ENCODE peak calls at places on chromosome 22, in seven cellular contexts. One of them, this sample, is unnamed.

GRCh38 chr22:26479043-26479791 is 4.4 kb downstream of the HPS4 start:
- DNase-seq in lower lobe of right lung: no peak
- DNase-seq in cardiac septum: no peak
- DNase-seq in cardiac fibroblast: no peak
- DNase-seq in NCI-H1694: no peak
- DNase-seq in GM06990: no peak
- DNase-seq in RWPE1: no peak
- DNase-seq in this sample: no peak

GRCh38 chr22:29816128-29816527 is 21.9 kb downstream of the ASCC2 start:
- DNase-seq in cardiac septum: peak; percentile 78
- DNase-seq in cardiac fibroblast: peak; percentile 46
- DNase-seq in RWPE1: no peak
- DNase-seq in GM06990: no peak
- DNase-seq in lower lobe of right lung: no peak
- DNase-seq in NCI-H1694: peak; percentile 46
- DNase-seq in this sample: peak; percentile 91

GRCh38 chr22:49726701-49727101 is 101.0 kb downstream of the BRD1 start:
- DNase-seq in NCI-H1694: no peak
- DNase-seq in cardiac septum: no peak
- DNase-seq in lower lobe of right lung: no peak
- DNase-seq in GM06990: no peak
- DNase-seq in RWPE1: no peak
- DNase-seq in cardiac fibroblast: no peak
- DNase-seq in this sample: peak; percentile 64

GRCh38 chr22:31818481-31819392 is 64.9 kb downstream of the DEPDC5 start:
- DNase-seq in NCI-H1694: no peak
- DNase-seq in GM06990: no peak
- DNase-seq in RWPE1: no peak
- DNase-seq in cardiac fibroblast: peak; percentile 9
- DNase-seq in cardiac septum: no peak
- DNase-seq in lower lobe of right lung: no peak
- DNase-seq in this sample: no peak

GRCh38 chr22:43811777-43812148 is 342 bp downstream of the EFCAB6 start:
- DNase-seq in RWPE1: peak; percentile 16
- DNase-seq in cardiac septum: no peak
- DNase-seq in GM06990: no peak
- DNase-seq in cardiac fibroblast: peak; percentile 61
- DNase-seq in NCI-H1694: no peak
- DNase-seq in lower lobe of right lung: no peak
- DNase-seq in this sample: no peak

GRCh38 chr22:28899199-28899853 is 16.0 kb downstream of the ZNRF3 start:
- DNase-seq in cardiac septum: no peak
- DNase-seq in GM06990: no peak
- DNase-seq in RWPE1: peak; percentile 61
- DNase-seq in cardiac fibroblast: no peak
- DNase-seq in NCI-H1694: peak; percentile 23
- DNase-seq in lower lobe of right lung: no peak
- DNase-seq in this sample: no peak

GRCh38 chr22:41181349-41182241 is 23.5 kb upstream of the L3MBTL2 start:
- DNase-seq in lower lobe of right lung: no peak
- DNase-seq in cardiac fibroblast: peak; percentile 83
- DNase-seq in RWPE1: peak; percentile 48
- DNase-seq in GM06990: no peak
- DNase-seq in cardiac septum: no peak
- DNase-seq in NCI-H1694: no peak
- DNase-seq in this sample: no peak

GRCh38 chr22:44450503-44450902 is 47.5 kb downstream of the RTL6 start:
- DNase-seq in NCI-H1694: no peak
- DNase-seq in lower lobe of right lung: no peak
- DNase-seq in RWPE1: no peak
- DNase-seq in cardiac septum: peak; percentile 53
- DNase-seq in GM06990: no peak
- DNase-seq in cardiac fibroblast: no peak
- DNase-seq in this sample: peak; percentile 74

GRCh38 chr22:42635531-42635930 is 4.9 kb downstream of the ATP5MGL start:
- DNase-seq in cardiac fibroblast: peak; percentile 85
- DNase-seq in lower lobe of right lung: no peak
- DNase-seq in NCI-H1694: no peak
- DNase-seq in RWPE1: peak; percentile 84
- DNase-seq in GM06990: no peak
- DNase-seq in cardiac septum: peak; percentile 89
- DNase-seq in this sample: peak; percentile 96

GRCh38 chr22:26974914-26975313 is 317.5 kb downstream of the MIAT start:
- DNase-seq in lower lobe of right lung: no peak
- DNase-seq in GM06990: no peak
- DNase-seq in RWPE1: no peak
- DNase-seq in NCI-H1694: no peak
- DNase-seq in cardiac septum: no peak
- DNase-seq in cardiac fibroblast: no peak
- DNase-seq in this sample: no peak

GRCh38 chr22:45548991-45549736 is 46.5 kb downstream of the FBLN1 start:
- DNase-seq in lower lobe of right lung: no peak
- DNase-seq in cardiac septum: no peak
- DNase-seq in cardiac fibroblast: peak; percentile 91
- DNase-seq in NCI-H1694: no peak
- DNase-seq in GM06990: no peak
- DNase-seq in RWPE1: peak; percentile 48
- DNase-seq in this sample: no peak

GRCh38 chr22:35353318-35353717 is 27.6 kb upstream of the HMOX1 start:
- DNase-seq in NCI-H1694: no peak
- DNase-seq in lower lobe of right lung: peak; percentile 81
- DNase-seq in cardiac fibroblast: no peak
- DNase-seq in RWPE1: no peak
- DNase-seq in cardiac septum: no peak
- DNase-seq in GM06990: no peak
- DNase-seq in this sample: no peak

GRCh38 chr22:46053563-46054090 is 76.7 kb upstream of the WNT7B start:
- DNase-seq in cardiac fibroblast: peak; percentile 79
- DNase-seq in lower lobe of right lung: peak; percentile 87
- DNase-seq in NCI-H1694: no peak
- DNase-seq in cardiac septum: peak; percentile 92
- DNase-seq in GM06990: peak; percentile 65
- DNase-seq in RWPE1: peak; percentile 79
- DNase-seq in this sample: peak; percentile 91

GRCh38 chr22:46012881-46013281 is 35.9 kb upstream of the WNT7B start:
- DNase-seq in cardiac fibroblast: no peak
- DNase-seq in lower lobe of right lung: peak; percentile 54
- DNase-seq in NCI-H1694: no peak
- DNase-seq in cardiac septum: peak; percentile 70
- DNase-seq in GM06990: no peak
- DNase-seq in RWPE1: no peak
- DNase-seq in this sample: peak; percentile 83

GRCh38 chr22:32811788-32812187 is 10.3 kb downstream of the TIMP3 start:
- DNase-seq in RWPE1: no peak
- DNase-seq in NCI-H1694: no peak
- DNase-seq in cardiac septum: no peak
- DNase-seq in cardiac fibroblast: no peak
- DNase-seq in lower lobe of right lung: no peak
- DNase-seq in GM06990: no peak
- DNase-seq in this sample: no peak

GRCh38 chr22:17954860-17955587 is 69.3 kb downstream of the MICAL3 start:
- DNase-seq in RWPE1: no peak
- DNase-seq in cardiac septum: no peak
- DNase-seq in NCI-H1694: no peak
- DNase-seq in cardiac fibroblast: no peak
- DNase-seq in lower lobe of right lung: no peak
- DNase-seq in GM06990: no peak
- DNase-seq in this sample: no peak

GRCh38 chr22:26502688-26503561 is 9.3 kb downstream of the TFIP11 start:
- DNase-seq in RWPE1: no peak
- DNase-seq in cardiac septum: no peak
- DNase-seq in cardiac fibroblast: peak; percentile 52
- DNase-seq in lower lobe of right lung: no peak
- DNase-seq in GM06990: peak; percentile 20
- DNase-seq in NCI-H1694: peak; percentile 3
- DNase-seq in this sample: no peak

GRCh38 chr22:30344447-30345200 is 12.1 kb downstream of the SF3A1 start:
- DNase-seq in RWPE1: no peak
- DNase-seq in lower lobe of right lung: no peak
- DNase-seq in NCI-H1694: no peak
- DNase-seq in cardiac septum: no peak
- DNase-seq in GM06990: no peak
- DNase-seq in cardiac fibroblast: no peak
- DNase-seq in this sample: no peak

GRCh38 chr22:50544078-50544745 is 1.5 kb upstream of the KLHDC7B start:
- DNase-seq in GM06990: peak; percentile 89
- DNase-seq in RWPE1: no peak
- DNase-seq in lower lobe of right lung: peak; percentile 90
- DNase-seq in NCI-H1694: no peak
- DNase-seq in cardiac septum: peak; percentile 94
- DNase-seq in cardiac fibroblast: peak; percentile 67
- DNase-seq in this sample: peak; percentile 93

GRCh38 chr22:41445171-41446056 is 1.2 kb downstream of the TOB2 start:
- DNase-seq in NCI-H1694: no peak
- DNase-seq in cardiac fibroblast: no peak
- DNase-seq in cardiac septum: peak; percentile 77
- DNase-seq in GM06990: peak; percentile 34
- DNase-seq in RWPE1: no peak
- DNase-seq in lower lobe of right lung: peak; percentile 50
- DNase-seq in this sample: no peak

GRCh38 chr22:21945453-21946261 is 7.0 kb downstream of the PPM1F start:
- DNase-seq in GM06990: no peak
- DNase-seq in lower lobe of right lung: no peak
- DNase-seq in NCI-H1694: no peak
- DNase-seq in cardiac septum: no peak
- DNase-seq in cardiac fibroblast: no peak
- DNase-seq in RWPE1: no peak
- DNase-seq in this sample: no peak

GRCh38 chr22:18023509-18024275 is 669 bp downstream of the MICAL3 start:
- DNase-seq in RWPE1: peak; percentile 78
- DNase-seq in cardiac septum: peak; percentile 90
- DNase-seq in cardiac fibroblast: peak; percentile 86
- DNase-seq in lower lobe of right lung: no peak
- DNase-seq in NCI-H1694: peak; percentile 25
- DNase-seq in GM06990: peak; percentile 80
- DNase-seq in this sample: peak; percentile 93

GRCh38 chr22:35128637-35129036 is 62.7 kb downstream of the ISX start:
- DNase-seq in RWPE1: no peak
- DNase-seq in cardiac septum: no peak
- DNase-seq in NCI-H1694: no peak
- DNase-seq in GM06990: peak; percentile 80
- DNase-seq in cardiac fibroblast: no peak
- DNase-seq in lower lobe of right lung: no peak
- DNase-seq in this sample: no peak

GRCh38 chr22:50585238-50585637 is 2.6 kb upstream of the CHKB start:
- DNase-seq in NCI-H1694: no peak
- DNase-seq in GM06990: no peak
- DNase-seq in cardiac fibroblast: no peak
- DNase-seq in lower lobe of right lung: no peak
- DNase-seq in cardiac septum: no peak
- DNase-seq in RWPE1: no peak
- DNase-seq in this sample: no peak

GRCh38 chr22:23675502-23676415 is 15.1 kb upstream of the RGL4 start:
- DNase-seq in lower lobe of right lung: peak; percentile 74
- DNase-seq in cardiac fibroblast: no peak
- DNase-seq in RWPE1: no peak
- DNase-seq in NCI-H1694: no peak
- DNase-seq in GM06990: no peak
- DNase-seq in cardiac septum: peak; percentile 88
- DNase-seq in this sample: peak; percentile 79

GRCh38 chr22:23278883-23279675 is 98.8 kb downstream of the BCR start:
- DNase-seq in cardiac septum: no peak
- DNase-seq in lower lobe of right lung: peak; percentile 81
- DNase-seq in cardiac fibroblast: peak; percentile 55
- DNase-seq in NCI-H1694: no peak
- DNase-seq in RWPE1: peak; percentile 88
- DNase-seq in GM06990: no peak
- DNase-seq in this sample: no peak

GRCh38 chr22:17741866-17742527 is 32.3 kb downstream of the BID start:
- DNase-seq in lower lobe of right lung: no peak
- DNase-seq in cardiac septum: no peak
- DNase-seq in cardiac fibroblast: no peak
- DNase-seq in RWPE1: no peak
- DNase-seq in NCI-H1694: no peak
- DNase-seq in GM06990: no peak
- DNase-seq in this sample: peak; percentile 16

GRCh38 chr22:21673534-21674321 is 7.9 kb downstream of the PPIL2 start:
- DNase-seq in lower lobe of right lung: no peak
- DNase-seq in cardiac septum: no peak
- DNase-seq in cardiac fibroblast: no peak
- DNase-seq in GM06990: no peak
- DNase-seq in RWPE1: no peak
- DNase-seq in NCI-H1694: no peak
- DNase-seq in this sample: no peak

GRCh38 chr22:49415219-49415951 is 412.3 kb downstream of the BRD1 start:
- DNase-seq in lower lobe of right lung: no peak
- DNase-seq in GM06990: no peak
- DNase-seq in NCI-H1694: no peak
- DNase-seq in cardiac septum: peak; percentile 74
- DNase-seq in cardiac fibroblast: no peak
- DNase-seq in RWPE1: no peak
- DNase-seq in this sample: peak; percentile 69

GRCh38 chr22:46370584-46371373 is 35.3 kb downstream of the TRMU start:
- DNase-seq in cardiac fibroblast: no peak
- DNase-seq in RWPE1: no peak
- DNase-seq in GM06990: no peak
- DNase-seq in NCI-H1694: no peak
- DNase-seq in lower lobe of right lung: no peak
- DNase-seq in cardiac septum: no peak
- DNase-seq in this sample: no peak

GRCh38 chr22:32583074-32583677 is 108.6 kb downstream of the FBXO7 start:
- DNase-seq in RWPE1: no peak
- DNase-seq in GM06990: no peak
- DNase-seq in NCI-H1694: no peak
- DNase-seq in lower lobe of right lung: no peak
- DNase-seq in cardiac fibroblast: no peak
- DNase-seq in cardiac septum: peak; percentile 22
- DNase-seq in this sample: no peak

GRCh38 chr22:21980547-21980946 is 2.0 kb downstream of the TOP3B start:
- DNase-seq in RWPE1: no peak
- DNase-seq in NCI-H1694: no peak
- DNase-seq in cardiac septum: no peak
- DNase-seq in GM06990: no peak
- DNase-seq in lower lobe of right lung: no peak
- DNase-seq in cardiac fibroblast: no peak
- DNase-seq in this sample: peak; percentile 50

GRCh38 chr22:46638601-46639431 is 18.6 kb downstream of the GRAMD4 start:
- DNase-seq in RWPE1: no peak
- DNase-seq in GM06990: no peak
- DNase-seq in cardiac fibroblast: peak; percentile 42
- DNase-seq in cardiac septum: no peak
- DNase-seq in NCI-H1694: no peak
- DNase-seq in lower lobe of right lung: peak; percentile 76
- DNase-seq in this sample: no peak

This sample was measured in posterior vena cava.